ENCODE peak calls at places on chromosomes 6 and 20, in ten cellular contexts. H is mammary epithelial cell, E is BJ, O is AG04449, C is left ventricle myocardium inferior, L is endothelial cell of umbilical vein, V is cardiac fibroblast, B is heart left ventricle, N is fibroblast of lung, D is Peyer's patch. M is an unnamed sample.

GRCh38 chr6:92376711-92377110 is 1042.6 kb downstream of the EPHA7 start:
- DNase-seq in H (no peak), E (no peak), O (no peak), C (no peak), L (no peak), V (no peak), B (no peak), N (peak; percentile 26), D (no peak), M (no peak)

GRCh38 chr6:28863607-28864320 is 60.0 kb downstream of the TRIM27 start:
- DNase-seq in H (peak; percentile 76), E (peak; percentile 39), O (no peak), C (peak; percentile 47), L (peak; percentile 91), V (peak; percentile 87), B (peak; percentile 78), N (peak; percentile 90), D (peak; percentile 85), M (no peak)

GRCh38 chr6:33744001-33744848 is 2.5 kb downstream of the IP6K3 start:
- DNase-seq in H (peak; percentile 96), E (no peak), O (no peak), C (peak; percentile 68), L (peak; percentile 72), V (peak; percentile 80), B (no peak), N (peak; percentile 75), D (peak; percentile 92), M (no peak)

GRCh38 chr6:158653577-158654354 is 3.9 kb downstream of the SYTL3 start:
- DNase-seq in H (no peak), E (no peak), O (no peak), C (no peak), L (no peak), V (no peak), B (no peak), N (peak; percentile 53), D (peak; percentile 94), M (no peak)

GRCh38 chr20:60048634-60049578 is 90.7 kb downstream of the CDH26 start:
- DNase-seq in H (no peak), E (no peak), O (no peak), C (no peak), L (no peak), V (no peak), B (no peak), N (no peak), D (no peak), M (no peak)

GRCh38 chr6:25889877-25890853 is 16.1 kb upstream of the SLC17A3 start:
- DNase-seq in H (peak; percentile 40), E (no peak), O (no peak), C (no peak), L (peak; percentile 73), V (peak; percentile 74), B (no peak), N (peak; percentile 66), D (peak; percentile 60), M (peak; percentile 31)

GRCh38 chr6:35586542-35586941 is 73.8 kb upstream of the TULP1 start:
- DNase-seq in H (no peak), E (no peak), O (no peak), C (no peak), L (no peak), V (peak; percentile 54), B (no peak), N (no peak), D (no peak), M (no peak)

GRCh38 chr20:34709836-34710567 is 5.9 kb downstream of the TP53INP2 start:
- DNase-seq in H (no peak), E (no peak), O (no peak), C (peak; percentile 85), L (peak; percentile 86), V (peak; percentile 73), B (peak; percentile 81), N (no peak), D (no peak), M (no peak)

GRCh38 chr20:10511507-10512231 is 76.6 kb downstream of the SLX4IP start:
- DNase-seq in H (peak; percentile 98), E (peak; percentile 90), O (peak; percentile 87), C (peak; percentile 66), L (peak; percentile 94), V (peak; percentile 96), B (peak; percentile 79), N (peak; percentile 98), D (peak; percentile 92), M (peak; percentile 97)
- TF ChIP-seq CTCF in H (no peak), E (peak; percentile 5), O (no peak), C (no peak), L (no peak), V (no peak), B (no peak), N (no peak), D (no peak), M (no peak)

GRCh38 chr6:100673641-100674040 is 207.5 kb downstream of the ASCC3 start:
- DNase-seq in H (no peak), E (no peak), O (no peak), C (no peak), L (no peak), V (no peak), B (no peak), N (no peak), D (no peak), M (no peak)

GRCh38 chr6:100677240-100677639 is 203.9 kb downstream of the ASCC3 start:
- DNase-seq in H (no peak), E (no peak), O (no peak), C (no peak), L (no peak), V (no peak), B (no peak), N (no peak), D (no peak), M (no peak)

DNA sequence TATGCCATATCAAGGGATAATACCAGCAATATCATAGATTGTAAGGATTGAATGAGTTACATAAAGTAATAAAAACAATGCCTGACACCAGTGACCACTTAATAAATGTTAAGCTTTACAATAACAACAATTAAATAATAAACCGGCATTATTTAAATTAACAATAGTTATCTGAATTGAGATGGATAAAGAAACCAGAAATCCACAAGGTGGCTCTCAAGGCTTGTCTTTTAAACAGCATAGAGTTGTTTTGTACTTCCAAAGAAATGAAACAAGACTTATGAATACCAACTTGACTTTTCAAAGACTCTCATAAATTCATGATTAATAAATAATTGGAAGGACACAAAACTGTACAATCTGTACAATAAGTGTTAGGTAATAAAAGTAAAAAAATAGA is 203.1 kb downstream of the ASCC3 start:
- DNase-seq in H (no peak), E (no peak), O (no peak), C (no peak), L (no peak), V (peak; percentile 54), B (no peak), N (peak; percentile 39), D (no peak), M (no peak)
- TF ChIP-seq CTCF in H (no peak), E (peak; percentile 12), O (no peak), C (peak; percentile 28), L (no peak), V (no peak), B (peak; percentile 27), N (peak; percentile 15), D (no peak), M (peak; percentile 1)

DNA sequence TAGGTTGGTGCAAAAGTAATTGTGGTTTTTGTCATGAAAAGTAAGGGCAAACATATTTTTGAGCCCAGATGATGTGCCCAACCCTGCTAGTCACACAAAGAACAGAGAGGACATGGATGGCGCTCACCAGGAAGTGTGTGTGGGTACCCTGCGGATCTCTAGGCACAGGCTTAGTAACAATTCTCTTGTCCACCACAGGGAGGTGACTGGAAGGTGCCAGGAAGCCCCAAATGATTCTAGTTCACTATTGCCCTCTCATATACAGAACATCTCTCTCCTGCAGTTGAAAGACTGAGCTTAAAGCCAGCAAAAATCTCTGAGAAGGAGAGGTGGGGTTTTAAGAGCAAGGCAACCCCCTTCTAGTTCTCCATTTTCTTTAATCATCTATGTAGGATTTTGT is 272.1 kb upstream of the TAB2 start:
- DNase-seq in H (no peak), E (no peak), O (no peak), C (no peak), L (no peak), V (no peak), B (no peak), N (no peak), D (no peak), M (no peak)
- TF ChIP-seq CTCF in H (no peak), E (no peak), O (no peak), C (no peak), L (no peak), V (no peak), B (no peak), N (no peak), D (no peak), M (no peak)

DNA sequence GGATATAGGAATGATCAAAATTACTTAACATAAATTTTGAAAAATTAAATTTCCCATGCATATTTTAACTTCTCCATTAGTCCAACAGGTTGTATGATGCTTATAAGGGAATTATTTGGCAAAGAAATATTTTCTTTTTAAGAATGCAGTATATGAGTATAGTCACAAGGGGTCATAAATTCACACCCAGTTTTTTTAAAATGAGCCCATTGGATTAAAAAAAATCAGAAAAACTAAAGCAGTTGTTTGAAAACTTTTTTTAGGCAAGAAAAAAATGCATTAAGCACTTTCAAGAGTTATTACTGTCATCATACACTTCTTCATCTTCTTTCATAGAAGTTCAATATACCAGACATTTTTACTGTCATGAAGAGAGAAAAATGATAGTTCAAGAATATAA is 404.2 kb upstream of the FLRT3 start:
- DNase-seq in H (no peak), E (no peak), O (no peak), C (no peak), L (no peak), V (no peak), B (no peak), N (no peak), D (no peak), M (no peak)
- TF ChIP-seq CTCF in H (no peak), E (no peak), O (no peak), C (no peak), L (no peak), V (no peak), B (no peak), N (no peak), D (no peak), M (no peak)